ENCODE peak calls at places on chromosome 14, in nine cellular contexts. One of them, this sample, is unnamed.

GRCh38 chr14:50270932-50271331 is 39.6 kb upstream of the SOS2 start:
- DNase-seq in lower lobe of right lung: no peak
- DNase-seq in CD8-positive, alpha-beta T cell: no peak
- DNase-seq in A673: no peak
- DNase-seq in NB4: no peak
- DNase-seq in left ventricle myocardium inferior: no peak
- DNase-seq in brain microvascular endothelial cell: no peak
- DNase-seq in suprapubic skin: no peak
- DNase-seq in PC-3: no peak
- DNase-seq in this sample: no peak

GRCh38 chr14:68361231-68361630 is 431.6 kb downstream of the ZFP36L1 start:
- DNase-seq in lower lobe of right lung: no peak
- DNase-seq in CD8-positive, alpha-beta T cell: no peak
- DNase-seq in A673: peak
- DNase-seq in NB4: no peak
- DNase-seq in left ventricle myocardium inferior: no peak
- DNase-seq in brain microvascular endothelial cell: peak
- DNase-seq in suprapubic skin: no peak
- DNase-seq in PC-3: peak
- DNase-seq in this sample: no peak

GRCh38 chr14:34843011-34843554 is 32.1 kb downstream of the BAZ1A start:
- DNase-seq in lower lobe of right lung: no peak
- DNase-seq in CD8-positive, alpha-beta T cell: no peak
- DNase-seq in A673: peak
- DNase-seq in NB4: peak
- DNase-seq in left ventricle myocardium inferior: no peak
- DNase-seq in brain microvascular endothelial cell: peak
- DNase-seq in suprapubic skin: no peak
- DNase-seq in PC-3: peak
- DNase-seq in this sample: peak

GRCh38 chr14:30193791-30194407 is 266.3 kb upstream of the PRKD1 start:
- DNase-seq in lower lobe of right lung: no peak
- DNase-seq in CD8-positive, alpha-beta T cell: no peak
- DNase-seq in A673: no peak
- DNase-seq in NB4: no peak
- DNase-seq in left ventricle myocardium inferior: no peak
- DNase-seq in brain microvascular endothelial cell: peak
- DNase-seq in suprapubic skin: no peak
- DNase-seq in PC-3: peak
- DNase-seq in this sample: no peak

GRCh38 chr14:60350366-60350720 is 101.3 kb downstream of the PPM1A start:
- DNase-seq in lower lobe of right lung: no peak
- DNase-seq in CD8-positive, alpha-beta T cell: no peak
- DNase-seq in A673: no peak
- DNase-seq in NB4: no peak
- DNase-seq in left ventricle myocardium inferior: no peak
- DNase-seq in brain microvascular endothelial cell: no peak
- DNase-seq in suprapubic skin: no peak
- DNase-seq in PC-3: peak
- DNase-seq in this sample: no peak

GRCh38 chr14:100304825-100305445 is 1.3 kb downstream of the SLC25A29 start:
- DNase-seq in lower lobe of right lung: peak
- DNase-seq in CD8-positive, alpha-beta T cell: no peak
- DNase-seq in A673: peak
- DNase-seq in NB4: peak
- DNase-seq in left ventricle myocardium inferior: peak
- DNase-seq in brain microvascular endothelial cell: no peak
- DNase-seq in suprapubic skin: no peak
- DNase-seq in PC-3: peak
- DNase-seq in this sample: no peak

GRCh38 chr14:101173698-101174521 is 270.4 kb upstream of the RTL1 start:
- DNase-seq in lower lobe of right lung: no peak
- DNase-seq in CD8-positive, alpha-beta T cell: no peak
- DNase-seq in A673: no peak
- DNase-seq in NB4: no peak
- DNase-seq in left ventricle myocardium inferior: no peak
- DNase-seq in brain microvascular endothelial cell: no peak
- DNase-seq in suprapubic skin: no peak
- DNase-seq in PC-3: no peak
- DNase-seq in this sample: no peak

GRCh38 chr14:31106768-31107167 is 80.6 kb upstream of the STRN3 start:
- DNase-seq in lower lobe of right lung: no peak
- DNase-seq in CD8-positive, alpha-beta T cell: no peak
- DNase-seq in A673: no peak
- DNase-seq in NB4: no peak
- DNase-seq in left ventricle myocardium inferior: no peak
- DNase-seq in brain microvascular endothelial cell: no peak
- DNase-seq in suprapubic skin: no peak
- DNase-seq in PC-3: peak
- DNase-seq in this sample: no peak

GRCh38 chr14:38065101-38065762 is 142.5 kb upstream of the SSTR1 start:
- DNase-seq in lower lobe of right lung: no peak
- DNase-seq in CD8-positive, alpha-beta T cell: peak
- DNase-seq in A673: no peak
- DNase-seq in NB4: no peak
- DNase-seq in left ventricle myocardium inferior: no peak
- DNase-seq in brain microvascular endothelial cell: no peak
- DNase-seq in suprapubic skin: no peak
- DNase-seq in PC-3: no peak
- DNase-seq in this sample: no peak

GRCh38 chr14:52026921-52027320 is 37.6 kb downstream of the RTRAF start:
- DNase-seq in lower lobe of right lung: no peak
- DNase-seq in CD8-positive, alpha-beta T cell: no peak
- DNase-seq in A673: no peak
- DNase-seq in NB4: no peak
- DNase-seq in left ventricle myocardium inferior: no peak
- DNase-seq in brain microvascular endothelial cell: no peak
- DNase-seq in suprapubic skin: no peak
- DNase-seq in PC-3: no peak
- DNase-seq in this sample: no peak

GRCh38 chr14:22822619-22823551 is 6.8 kb upstream of the MRPL52 start:
- DNase-seq in lower lobe of right lung: peak
- DNase-seq in CD8-positive, alpha-beta T cell: peak
- DNase-seq in A673: peak
- DNase-seq in NB4: peak
- DNase-seq in left ventricle myocardium inferior: peak
- DNase-seq in brain microvascular endothelial cell: peak
- DNase-seq in suprapubic skin: peak
- DNase-seq in PC-3: peak
- DNase-seq in this sample: no peak

GRCh38 chr14:100147691-100148464 is 11.6 kb downstream of the DEGS2 start:
- DNase-seq in lower lobe of right lung: no peak
- DNase-seq in CD8-positive, alpha-beta T cell: no peak
- DNase-seq in A673: no peak
- DNase-seq in NB4: no peak
- DNase-seq in left ventricle myocardium inferior: no peak
- DNase-seq in brain microvascular endothelial cell: no peak
- DNase-seq in suprapubic skin: no peak
- DNase-seq in PC-3: no peak
- DNase-seq in this sample: no peak

GRCh38 chr14:101151226-101151929 is 247.9 kb upstream of the RTL1 start:
- DNase-seq in lower lobe of right lung: no peak
- DNase-seq in CD8-positive, alpha-beta T cell: no peak
- DNase-seq in A673: no peak
- DNase-seq in NB4: no peak
- DNase-seq in left ventricle myocardium inferior: no peak
- DNase-seq in brain microvascular endothelial cell: no peak
- DNase-seq in suprapubic skin: no peak
- DNase-seq in PC-3: peak
- DNase-seq in this sample: no peak

GRCh38 chr14:91114079-91115065 is 499 bp downstream of the DGLUCY start:
- DNase-seq in lower lobe of right lung: peak
- DNase-seq in CD8-positive, alpha-beta T cell: peak
- DNase-seq in A673: peak
- DNase-seq in NB4: peak
- DNase-seq in left ventricle myocardium inferior: no peak
- DNase-seq in brain microvascular endothelial cell: peak
- DNase-seq in suprapubic skin: peak
- DNase-seq in PC-3: no peak
- DNase-seq in this sample: no peak

GRCh38 chr14:23470947-23471346 is 1.4 kb downstream of the NGDN start:
- DNase-seq in lower lobe of right lung: no peak
- DNase-seq in CD8-positive, alpha-beta T cell: no peak
- DNase-seq in A673: no peak
- DNase-seq in NB4: no peak
- DNase-seq in left ventricle myocardium inferior: no peak
- DNase-seq in brain microvascular endothelial cell: no peak
- DNase-seq in suprapubic skin: no peak
- DNase-seq in PC-3: no peak
- DNase-seq in this sample: no peak

GRCh38 chr14:79420725-79421124 is 790.6 kb downstream of the DIO2 start:
- DNase-seq in lower lobe of right lung: no peak
- DNase-seq in CD8-positive, alpha-beta T cell: no peak
- DNase-seq in A673: no peak
- DNase-seq in NB4: no peak
- DNase-seq in left ventricle myocardium inferior: no peak
- DNase-seq in brain microvascular endothelial cell: no peak
- DNase-seq in suprapubic skin: no peak
- DNase-seq in PC-3: no peak
- DNase-seq in this sample: no peak

GRCh38 chr14:22852940-22853767 is 16.8 kb downstream of the MMP14 start:
- DNase-seq in lower lobe of right lung: peak
- DNase-seq in CD8-positive, alpha-beta T cell: peak
- DNase-seq in A673: peak
- DNase-seq in NB4: peak
- DNase-seq in left ventricle myocardium inferior: peak
- DNase-seq in brain microvascular endothelial cell: peak
- DNase-seq in suprapubic skin: peak
- DNase-seq in PC-3: peak
- DNase-seq in this sample: peak

GRCh38 chr14:56117765-56118610 is at the start of gene PELI2:
- DNase-seq in lower lobe of right lung: peak
- DNase-seq in CD8-positive, alpha-beta T cell: peak
- DNase-seq in A673: peak
- DNase-seq in NB4: peak
- DNase-seq in left ventricle myocardium inferior: peak
- DNase-seq in brain microvascular endothelial cell: peak
- DNase-seq in suprapubic skin: peak
- DNase-seq in PC-3: peak
- DNase-seq in this sample: no peak

GRCh38 chr14:105312973-105313372 is 1.6 kb upstream of the PACS2 start:
- DNase-seq in lower lobe of right lung: no peak
- DNase-seq in CD8-positive, alpha-beta T cell: no peak
- DNase-seq in A673: no peak
- DNase-seq in NB4: no peak
- DNase-seq in left ventricle myocardium inferior: no peak
- DNase-seq in brain microvascular endothelial cell: no peak
- DNase-seq in suprapubic skin: no peak
- DNase-seq in PC-3: no peak
- DNase-seq in this sample: no peak

GRCh38 chr14:64761441-64762043 is 57.3 kb downstream of the PLEKHG3 start:
- DNase-seq in lower lobe of right lung: peak
- DNase-seq in CD8-positive, alpha-beta T cell: no peak
- DNase-seq in A673: no peak
- DNase-seq in NB4: peak
- DNase-seq in left ventricle myocardium inferior: no peak
- DNase-seq in brain microvascular endothelial cell: peak
- DNase-seq in suprapubic skin: no peak
- DNase-seq in PC-3: peak
- DNase-seq in this sample: peak
- TF ChIP-seq CTCF in lower lobe of right lung: no peak
- TF ChIP-seq CTCF in CD8-positive, alpha-beta T cell: no peak
- TF ChIP-seq CTCF in A673: peak
- TF ChIP-seq CTCF in NB4: peak
- TF ChIP-seq CTCF in left ventricle myocardium inferior: no peak
- TF ChIP-seq CTCF in brain microvascular endothelial cell: no peak
- TF ChIP-seq CTCF in suprapubic skin: no peak
- TF ChIP-seq CTCF in PC-3: peak
- TF ChIP-seq CTCF in this sample: peak

GRCh38 chr14:93430319-93430801 is 379 bp upstream of the UNC79 start:
- DNase-seq in lower lobe of right lung: no peak
- DNase-seq in CD8-positive, alpha-beta T cell: no peak
- DNase-seq in A673: peak
- DNase-seq in NB4: no peak
- DNase-seq in left ventricle myocardium inferior: no peak
- DNase-seq in brain microvascular endothelial cell: no peak
- DNase-seq in suprapubic skin: no peak
- DNase-seq in PC-3: no peak
- DNase-seq in this sample: no peak
- H3K4me3 ChIP-seq in lower lobe of right lung: no peak
- H3K4me3 ChIP-seq in CD8-positive, alpha-beta T cell: no peak
- H3K4me3 ChIP-seq in A673: peak
- H3K4me3 ChIP-seq in NB4: no peak
- H3K4me3 ChIP-seq in left ventricle myocardium inferior: peak
- H3K4me3 ChIP-seq in brain microvascular endothelial cell: peak
- H3K4me3 ChIP-seq in suprapubic skin: peak
- H3K4me3 ChIP-seq in PC-3: no peak
- H3K4me3 ChIP-seq in this sample: no peak

DNA sequence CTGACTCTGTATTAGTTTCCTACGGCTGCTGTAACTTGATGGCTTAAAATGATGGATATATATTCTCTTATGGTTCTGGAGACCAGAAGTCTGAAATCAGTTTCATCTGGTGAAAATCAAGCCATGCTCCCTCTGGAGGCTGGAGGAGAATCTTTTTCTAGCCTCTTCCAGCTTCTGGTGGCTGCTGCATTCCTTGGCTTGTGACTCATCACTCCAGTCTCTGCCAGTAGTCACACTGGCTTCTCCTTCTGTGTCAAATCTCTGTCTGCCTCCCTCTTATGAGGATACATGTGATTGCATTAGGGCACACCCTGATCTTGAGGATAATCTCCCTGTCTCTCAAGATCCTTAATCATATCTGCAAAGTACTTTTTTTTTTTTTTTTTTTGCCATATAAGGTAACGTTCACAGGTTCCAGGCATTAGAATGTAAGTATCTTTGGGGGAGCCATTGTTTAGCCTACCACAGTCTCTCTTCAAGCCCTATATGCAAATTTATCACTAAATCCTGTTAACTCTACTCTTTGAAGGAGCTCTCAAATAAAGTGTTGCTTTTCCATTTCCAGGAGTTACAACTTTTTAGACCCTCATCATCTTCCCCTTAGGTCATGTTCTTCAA is 17.8 kb downstream of the DNAL1 start:
- DNase-seq in lower lobe of right lung: no peak
- DNase-seq in CD8-positive, alpha-beta T cell: no peak
- DNase-seq in A673: peak
- DNase-seq in NB4: peak
- DNase-seq in left ventricle myocardium inferior: no peak
- DNase-seq in brain microvascular endothelial cell: peak
- DNase-seq in suprapubic skin: peak
- DNase-seq in PC-3: peak
- DNase-seq in this sample: peak
- TF ChIP-seq CTCF in lower lobe of right lung: no peak
- TF ChIP-seq CTCF in CD8-positive, alpha-beta T cell: no peak
- TF ChIP-seq CTCF in A673: peak
- TF ChIP-seq CTCF in NB4: no peak
- TF ChIP-seq CTCF in left ventricle myocardium inferior: no peak
- TF ChIP-seq CTCF in brain microvascular endothelial cell: peak
- TF ChIP-seq CTCF in suprapubic skin: peak
- TF ChIP-seq CTCF in PC-3: peak
- TF ChIP-seq CTCF in this sample: peak

DNA sequence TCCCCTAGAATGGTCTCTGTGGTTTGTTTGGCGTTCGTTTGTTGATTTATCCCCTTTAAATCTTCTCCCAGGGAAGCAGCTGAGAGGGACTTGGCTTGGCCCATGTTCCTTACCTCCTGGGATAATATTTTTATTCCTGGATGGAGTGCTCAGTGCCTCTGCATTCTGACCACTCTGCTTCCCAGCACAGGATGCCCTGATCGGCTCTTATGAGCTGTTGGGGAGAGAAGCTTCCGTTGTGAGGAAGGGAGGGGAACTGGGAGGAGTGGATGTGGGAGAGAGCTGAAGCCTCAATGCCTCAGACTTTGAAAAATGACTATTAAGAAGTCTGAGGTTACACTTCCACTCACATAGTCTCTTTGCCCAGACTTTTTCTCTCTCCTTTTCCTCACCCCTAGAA is 114.8 kb downstream of the SMOC1 start:
- DNase-seq in lower lobe of right lung: no peak
- DNase-seq in CD8-positive, alpha-beta T cell: no peak
- DNase-seq in A673: no peak
- DNase-seq in NB4: no peak
- DNase-seq in left ventricle myocardium inferior: no peak
- DNase-seq in brain microvascular endothelial cell: no peak
- DNase-seq in suprapubic skin: no peak
- DNase-seq in PC-3: no peak
- DNase-seq in this sample: no peak
- H3K4me3 ChIP-seq in lower lobe of right lung: no peak
- H3K4me3 ChIP-seq in CD8-positive, alpha-beta T cell: no peak
- H3K4me3 ChIP-seq in A673: no peak
- H3K4me3 ChIP-seq in NB4: no peak
- H3K4me3 ChIP-seq in left ventricle myocardium inferior: no peak
- H3K4me3 ChIP-seq in brain microvascular endothelial cell: no peak
- H3K4me3 ChIP-seq in suprapubic skin: no peak
- H3K4me3 ChIP-seq in PC-3: no peak
- H3K4me3 ChIP-seq in this sample: no peak

This sample was measured in LNCaP clone FGC.